ENCODE peak calls at places on chromosomes 4 and X, in nine cellular contexts. T is choroid plexus epithelial cell, U is neural progenitor cell, W is ascending aorta, V is prostate gland, L is PC-3, M is A549, A is tibial artery, K is fibroblast of mammary gland. R is an unnamed sample.

GRCh38 chrX:68843992-68844391 is 15.2 kb downstream of the EFNB1 start:
- DNase-seq in T (no peak), U (no peak), W (no peak), V (no peak), L (peak), M (no peak), A (no peak), K (no peak), R (no peak)

GRCh38 chrX:119552508-119552907 is 12.7 kb downstream of the STEEP1 start:
- DNase-seq in T (peak), U (no peak), W (no peak), V (no peak), L (peak), M (no peak), A (no peak), K (peak), R (no peak)

GRCh38 chr4:182928061-182928460 is 10.9 kb upstream of the DCTD start:
- DNase-seq in T (no peak), U (peak), W (no peak), V (no peak), L (no peak), M (no peak), A (no peak), K (no peak), R (no peak)

GRCh38 chr4:16694491-16695276 is 203.8 kb downstream of the LDB2 start:
- DNase-seq in T (no peak), U (no peak), W (no peak), V (no peak), L (no peak), M (no peak), A (no peak), K (peak), R (no peak)

GRCh38 chr4:6749340-6750171 is 33.0 kb upstream of the KIAA0232 start:
- DNase-seq in T (peak), U (no peak), W (peak), V (peak), L (peak), M (peak), A (peak), K (peak), R (no peak)

GRCh38 chrX:151000901-151001301 is 17.8 kb downstream of the HMGB3 start:
- DNase-seq in T (no peak), U (no peak), W (no peak), V (no peak), L (no peak), M (no peak), A (no peak), K (no peak), R (no peak)

GRCh38 chrX:11066812-11067211 is 44.3 kb upstream of the HCCS start:
- DNase-seq in T (no peak), U (no peak), W (no peak), V (no peak), L (no peak), M (no peak), A (no peak), K (no peak), R (no peak)

GRCh38 chrX:8813036-8813435 is 11.9 kb upstream of the FAM9A start:
- DNase-seq in T (no peak), U (no peak), W (no peak), V (no peak), L (no peak), M (no peak), A (no peak), K (no peak), R (no peak)

GRCh38 chr4:182874946-182875345 is 42.2 kb downstream of the DCTD start:
- DNase-seq in T (no peak), U (no peak), W (no peak), V (no peak), L (no peak), M (no peak), A (peak), K (no peak), R (no peak)

GRCh38 chr4:123299212-123299651 is 97.4 kb upstream of the SPRY1 start:
- DNase-seq in T (peak), U (no peak), W (no peak), V (no peak), L (peak), M (no peak), A (no peak), K (peak), R (no peak)

GRCh38 chr4:188023682-188024081 is 28.1 kb downstream of the ZFP42 start:
- DNase-seq in T (no peak), U (no peak), W (no peak), V (no peak), L (peak), M (no peak), A (no peak), K (no peak), R (no peak)

GRCh38 chrX:131057706-131058105 is 440 bp upstream of the ARHGAP36 start:
- DNase-seq in T (no peak), U (no peak), W (no peak), V (no peak), L (no peak), M (no peak), A (no peak), K (no peak), R (no peak)

GRCh38 chrX:54479471-54480122 is 16.4 kb downstream of the FGD1 start:
- DNase-seq in T (peak), U (peak), W (no peak), V (no peak), L (no peak), M (no peak), A (no peak), K (no peak), R (no peak)

GRCh38 chrX:17104433-17104832 is 158.0 kb downstream of the REPS2 start:
- DNase-seq in T (no peak), U (no peak), W (no peak), V (no peak), L (no peak), M (no peak), A (no peak), K (no peak), R (no peak)

GRCh38 chr4:151420408-151420807 is 11.4 kb downstream of the FHIP1A start:
- DNase-seq in T (no peak), U (no peak), W (no peak), V (no peak), L (peak), M (no peak), A (no peak), K (peak), R (no peak)

GRCh38 chrX:108299704-108300103 is 138.5 kb downstream of the COL4A6 start:
- DNase-seq in T (no peak), U (no peak), W (no peak), V (no peak), L (no peak), M (no peak), A (no peak), K (no peak), R (no peak)

GRCh38 chr4:159367421-159368105 is 264.7 kb downstream of the RAPGEF2 start:
- DNase-seq in T (no peak), U (no peak), W (no peak), V (no peak), L (no peak), M (no peak), A (no peak), K (peak), R (no peak)

GRCh38 chr4:163048447-163048846 is 118.2 kb downstream of the NAF1 start:
- DNase-seq in T (peak), U (peak), W (no peak), V (no peak), L (peak), M (peak), A (no peak), K (peak), R (no peak)

GRCh38 chrX:24025741-24026402 is 1.1 kb downstream of the KLHL15 start:
- DNase-seq in T (peak), U (no peak), W (peak), V (peak), L (peak), M (peak), A (no peak), K (peak), R (no peak)

GRCh38 chr4:31366041-31366440 is 645.9 kb downstream of the PCDH7 start:
- DNase-seq in T (peak), U (no peak), W (no peak), V (no peak), L (peak), M (no peak), A (no peak), K (peak), R (no peak)

GRCh38 chrX:57929373-57929772 is 19.1 kb upstream of the ZXDA start:
- DNase-seq in T (peak), U (peak), W (no peak), V (no peak), L (peak), M (no peak), A (no peak), K (peak), R (no peak)

GRCh38 chr4:5782829-5783476 is 72.0 kb downstream of the EVC start:
- DNase-seq in T (no peak), U (no peak), W (peak), V (no peak), L (no peak), M (no peak), A (peak), K (no peak), R (no peak)

GRCh38 chr4:185079271-185079905 is 61.1 kb downstream of the HELT start:
- DNase-seq in T (no peak), U (no peak), W (no peak), V (no peak), L (no peak), M (no peak), A (no peak), K (no peak), R (no peak)

GRCh38 chrX:69496143-69496542 is 8.0 kb upstream of the NALF2 start:
- DNase-seq in T (no peak), U (no peak), W (no peak), V (no peak), L (no peak), M (no peak), A (no peak), K (no peak), R (no peak)

GRCh38 chr4:115187136-115187535 is 73.7 kb upstream of the NDST4 start:
- DNase-seq in T (peak), U (no peak), W (no peak), V (no peak), L (no peak), M (no peak), A (no peak), K (peak), R (no peak)

GRCh38 chr4:185020863-185021761 is 2.8 kb downstream of the HELT start:
- DNase-seq in T (no peak), U (peak), W (no peak), V (no peak), L (no peak), M (no peak), A (no peak), K (no peak), R (no peak)

GRCh38 chr4:89899854-89900253 is 5.2 kb downstream of the MMRN1 start:
- DNase-seq in T (no peak), U (no peak), W (no peak), V (no peak), L (no peak), M (no peak), A (no peak), K (no peak), R (no peak)
- H3K4me3 ChIP-seq in T (no peak), U (no peak), W (no peak), V (no peak), L (no peak), M (no peak), A (no peak), K (no peak), R (no peak)

DNA sequence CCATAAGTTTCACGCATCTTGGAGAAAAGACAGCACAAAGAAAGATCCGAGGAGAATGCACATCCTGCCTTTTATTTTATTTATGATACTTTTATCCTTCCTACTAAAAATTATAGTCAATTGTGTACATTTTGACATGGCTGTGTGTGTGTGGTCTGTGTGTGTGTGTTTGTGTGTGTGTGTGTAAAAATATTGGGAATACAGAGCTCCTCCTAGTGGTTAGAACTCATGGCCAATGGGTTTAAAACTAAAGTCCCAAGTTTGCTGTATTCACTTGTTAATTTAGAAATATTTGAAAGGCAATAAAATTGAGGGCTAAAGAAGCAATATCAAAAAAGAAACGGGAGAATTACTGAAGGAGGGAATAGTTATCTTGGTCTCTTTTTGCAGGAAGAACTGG is 47.5 kb downstream of the NKX6-1 start:
- DNase-seq in T (peak), U (peak), W (no peak), V (no peak), L (peak), M (no peak), A (no peak), K (peak), R (no peak)
- TF ChIP-seq CTCF in T (peak), U (peak), W (peak), V (peak), L (peak), M (peak), A (no peak), K (peak), R (peak)

GRCh38 chr4:74446193-74446868 is 1.4 kb downstream of the AREG start:
- DNase-seq in T (peak), U (no peak), W (no peak), V (no peak), L (peak), M (no peak), A (no peak), K (no peak), R (no peak)
- H3K4me3 ChIP-seq in T (peak), U (no peak), W (no peak), V (no peak), L (peak), M (peak), A (no peak), K (peak), R (no peak)

DNA sequence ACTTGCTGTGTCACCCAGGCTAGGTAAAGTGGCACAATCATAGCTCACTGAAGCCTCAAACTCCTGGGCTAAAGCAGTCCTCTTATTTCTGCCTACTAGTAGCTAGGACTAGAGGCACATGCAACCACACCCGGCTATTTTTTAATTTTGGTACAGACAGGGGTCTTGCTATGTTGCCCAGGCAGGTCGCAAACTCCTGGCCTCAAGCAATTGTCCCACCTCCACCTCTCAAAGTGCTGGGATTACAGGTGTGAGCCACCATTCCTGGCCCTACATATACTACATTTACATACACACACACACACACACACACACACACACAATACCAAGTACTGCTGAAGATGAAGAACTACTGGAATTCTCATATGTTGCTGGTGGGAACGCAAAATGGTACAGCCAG is 26.9 kb downstream of the SMIM31 start:
- DNase-seq in T (no peak), U (no peak), W (no peak), V (no peak), L (no peak), M (no peak), A (no peak), K (no peak), R (no peak)
- TF ChIP-seq CTCF in T (no peak), U (no peak), W (no peak), V (no peak), L (no peak), M (no peak), A (no peak), K (no peak), R (no peak)

DNA sequence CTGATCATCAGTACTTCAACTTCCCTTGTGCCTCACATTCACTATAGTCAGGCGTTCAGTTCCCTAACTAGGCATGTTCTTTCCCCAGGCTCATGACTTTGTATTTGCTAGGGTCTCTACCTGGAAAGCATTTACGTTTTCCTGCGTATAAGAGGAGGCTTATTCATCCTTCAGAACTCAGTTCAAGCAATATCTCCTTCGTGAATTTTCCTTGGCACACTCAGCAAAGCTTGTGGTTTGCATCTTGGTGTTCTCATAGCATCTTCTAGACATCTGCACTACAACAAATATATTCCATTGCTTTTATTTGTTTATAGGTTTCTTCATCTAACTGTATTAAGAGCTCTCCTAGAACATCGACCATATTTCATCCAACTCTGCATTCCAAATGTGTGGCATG is 2.6 kb downstream of the CXCL6 start:
- DNase-seq in T (no peak), U (no peak), W (no peak), V (no peak), L (no peak), M (no peak), A (no peak), K (no peak), R (no peak)
- H3K4me3 ChIP-seq in T (no peak), U (no peak), W (no peak), V (no peak), L (peak), M (no peak), A (no peak), K (no peak), R (no peak)

GRCh38 chr4:140996757-140997156 is 136.5 kb downstream of the RNF150 start:
- DNase-seq in T (peak), U (no peak), W (no peak), V (no peak), L (no peak), M (no peak), A (no peak), K (peak), R (no peak)
- TF ChIP-seq CTCF in T (no peak), U (no peak), W (no peak), V (no peak), L (no peak), M (no peak), A (no peak), K (peak), R (no peak)

R was measured in GM06990.